ENCODE peak calls at places on chromosomes 4 and X, in ten cellular contexts. One of them, this sample, is unnamed.

GRCh38 chr4:40992472-40993298 is 221.7 kb downstream of the APBB2 start:
- DNase-seq in prostate gland: no peak
- DNase-seq in upper lobe of right lung: no peak
- DNase-seq in Peyer's patch: no peak
- DNase-seq in fibroblast of lung: peak; percentile 87
- DNase-seq in HCT116: no peak
- DNase-seq in cardiac muscle cell: no peak
- DNase-seq in HepG2: no peak
- DNase-seq in colonic mucosa: no peak
- DNase-seq in mucosa of descending colon: no peak
- DNase-seq in this sample: no peak

GRCh38 chrX:143853488-143853887 is 30.4 kb upstream of the UBE2NL start:
- DNase-seq in prostate gland: no peak
- DNase-seq in upper lobe of right lung: no peak
- DNase-seq in Peyer's patch: no peak
- DNase-seq in fibroblast of lung: no peak
- DNase-seq in HCT116: no peak
- DNase-seq in cardiac muscle cell: no peak
- DNase-seq in HepG2: no peak
- DNase-seq in colonic mucosa: no peak
- DNase-seq in mucosa of descending colon: no peak
- DNase-seq in this sample: no peak

GRCh38 chr4:146310319-146311021 is 96.1 kb downstream of the REELD1 start:
- DNase-seq in prostate gland: no peak
- DNase-seq in upper lobe of right lung: no peak
- DNase-seq in Peyer's patch: no peak
- DNase-seq in fibroblast of lung: no peak
- DNase-seq in HCT116: no peak
- DNase-seq in cardiac muscle cell: no peak
- DNase-seq in HepG2: no peak
- DNase-seq in colonic mucosa: no peak
- DNase-seq in mucosa of descending colon: no peak
- DNase-seq in this sample: no peak

GRCh38 chr4:155960522-155960921 is 6.9 kb upstream of the CTSO start:
- DNase-seq in prostate gland: no peak
- DNase-seq in upper lobe of right lung: no peak
- DNase-seq in Peyer's patch: no peak
- DNase-seq in fibroblast of lung: peak; percentile 68
- DNase-seq in HCT116: no peak
- DNase-seq in cardiac muscle cell: no peak
- DNase-seq in HepG2: no peak
- DNase-seq in colonic mucosa: no peak
- DNase-seq in mucosa of descending colon: peak; percentile 13
- DNase-seq in this sample: no peak

GRCh38 chr4:2402053-2402452 is 16.4 kb downstream of the ZFYVE28 start:
- DNase-seq in prostate gland: peak; percentile 67
- DNase-seq in upper lobe of right lung: peak; percentile 80
- DNase-seq in Peyer's patch: peak; percentile 92
- DNase-seq in fibroblast of lung: no peak
- DNase-seq in HCT116: no peak
- DNase-seq in cardiac muscle cell: peak; percentile 89
- DNase-seq in HepG2: peak; percentile 73
- DNase-seq in colonic mucosa: peak; percentile 91
- DNase-seq in mucosa of descending colon: peak; percentile 92
- DNase-seq in this sample: no peak

GRCh38 chr4:6340446-6341015 is 70.9 kb downstream of the WFS1 start:
- DNase-seq in prostate gland: no peak
- DNase-seq in upper lobe of right lung: no peak
- DNase-seq in Peyer's patch: no peak
- DNase-seq in fibroblast of lung: no peak
- DNase-seq in HCT116: no peak
- DNase-seq in cardiac muscle cell: no peak
- DNase-seq in HepG2: no peak
- DNase-seq in colonic mucosa: no peak
- DNase-seq in mucosa of descending colon: no peak
- DNase-seq in this sample: no peak

GRCh38 chr4:184252136-184253071 is 34.7 kb upstream of the ENPP6 start:
- DNase-seq in prostate gland: no peak
- DNase-seq in upper lobe of right lung: no peak
- DNase-seq in Peyer's patch: no peak
- DNase-seq in fibroblast of lung: no peak
- DNase-seq in HCT116: no peak
- DNase-seq in cardiac muscle cell: no peak
- DNase-seq in HepG2: no peak
- DNase-seq in colonic mucosa: no peak
- DNase-seq in mucosa of descending colon: no peak
- DNase-seq in this sample: no peak

GRCh38 chr4:113467581-113467980 is 294.0 kb downstream of the CAMK2D start:
- DNase-seq in prostate gland: no peak
- DNase-seq in upper lobe of right lung: no peak
- DNase-seq in Peyer's patch: no peak
- DNase-seq in fibroblast of lung: peak; percentile 83
- DNase-seq in HCT116: no peak
- DNase-seq in cardiac muscle cell: no peak
- DNase-seq in HepG2: no peak
- DNase-seq in colonic mucosa: no peak
- DNase-seq in mucosa of descending colon: no peak
- DNase-seq in this sample: no peak

GRCh38 chrX:66676990-66677389 is 38.1 kb upstream of the EDA2R start:
- DNase-seq in prostate gland: no peak
- DNase-seq in upper lobe of right lung: no peak
- DNase-seq in Peyer's patch: no peak
- DNase-seq in fibroblast of lung: peak; percentile 18
- DNase-seq in HCT116: no peak
- DNase-seq in cardiac muscle cell: no peak
- DNase-seq in HepG2: no peak
- DNase-seq in colonic mucosa: no peak
- DNase-seq in mucosa of descending colon: no peak
- DNase-seq in this sample: no peak
- H3K9me3 ChIP-seq in prostate gland: no peaks in the 10 kb centered on the region
- H3K9me3 ChIP-seq in upper lobe of right lung: no peaks in the 10 kb centered on the region
- H3K9me3 ChIP-seq in Peyer's patch: no peaks in the 10 kb centered on the region
- H3K9me3 ChIP-seq in fibroblast of lung: no peaks in the 10 kb centered on the region
- H3K9me3 ChIP-seq in HCT116: no peaks in the 10 kb centered on the region
- H3K9me3 ChIP-seq in cardiac muscle cell: no peaks in the 10 kb centered on the region
- H3K9me3 ChIP-seq in HepG2: peaks cover 4% of the 10 kb centered on the region
- H3K9me3 ChIP-seq in colonic mucosa: no peaks in the 10 kb centered on the region
- H3K9me3 ChIP-seq in mucosa of descending colon: no peaks in the 10 kb centered on the region
- H3K9me3 ChIP-seq in this sample: no peaks in the 10 kb centered on the region

GRCh38 chrX:360496-361150 is 26.1 kb downstream of the PPP2R3B start:
- DNase-seq in prostate gland: no peak
- DNase-seq in upper lobe of right lung: peak; percentile 51
- DNase-seq in Peyer's patch: no peak
- DNase-seq in fibroblast of lung: no peak
- DNase-seq in HCT116: no peak
- DNase-seq in cardiac muscle cell: no peak
- DNase-seq in HepG2: no peak
- DNase-seq in colonic mucosa: no peak
- DNase-seq in mucosa of descending colon: no peak
- DNase-seq in this sample: no peak
- H3K9me3 ChIP-seq in prostate gland: no peaks in the 10 kb centered on the region
- H3K9me3 ChIP-seq in upper lobe of right lung: peaks cover 9% of the 10 kb centered on the region
- H3K9me3 ChIP-seq in Peyer's patch: no peaks in the 10 kb centered on the region
- H3K9me3 ChIP-seq in fibroblast of lung: no peaks in the 10 kb centered on the region
- H3K9me3 ChIP-seq in HCT116: no peaks in the 10 kb centered on the region
- H3K9me3 ChIP-seq in cardiac muscle cell: no peaks in the 10 kb centered on the region
- H3K9me3 ChIP-seq in HepG2: no peaks in the 10 kb centered on the region
- H3K9me3 ChIP-seq in colonic mucosa: no peaks in the 10 kb centered on the region
- H3K9me3 ChIP-seq in mucosa of descending colon: peaks cover 18% of the 10 kb centered on the region
- H3K9me3 ChIP-seq in this sample: peaks cover 5% of the 10 kb centered on the region

DNA sequence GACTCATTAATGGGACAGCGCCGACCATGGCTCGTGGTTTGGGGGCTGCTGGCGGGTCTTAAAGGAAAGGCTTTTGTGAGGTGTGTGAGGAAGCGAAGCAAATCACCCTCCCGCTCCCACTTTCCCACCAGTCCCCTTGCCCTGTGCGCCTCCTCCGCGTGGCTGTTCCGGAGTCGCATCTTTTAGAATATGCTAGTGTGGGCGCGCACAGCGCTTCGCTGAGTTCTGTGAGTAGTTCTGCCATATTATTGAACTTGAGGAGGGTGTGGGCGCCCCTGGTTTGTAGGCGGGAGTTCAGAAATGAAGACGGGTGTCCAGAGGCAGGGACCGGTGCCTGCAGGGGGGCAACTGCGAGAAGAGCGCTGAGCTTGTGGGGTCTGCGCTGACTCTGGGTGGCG is 49.1 kb downstream of the ZNF141 start:
- DNase-seq in prostate gland: no peak
- DNase-seq in upper lobe of right lung: no peak
- DNase-seq in Peyer's patch: no peak
- DNase-seq in fibroblast of lung: no peak
- DNase-seq in HCT116: no peak
- DNase-seq in cardiac muscle cell: no peak
- DNase-seq in HepG2: no peak
- DNase-seq in colonic mucosa: no peak
- DNase-seq in mucosa of descending colon: no peak
- DNase-seq in this sample: no peak
- H3K9me3 ChIP-seq in prostate gland: no peaks in the 10 kb centered on the region
- H3K9me3 ChIP-seq in upper lobe of right lung: peaks cover 66% of the 10 kb centered on the region
- H3K9me3 ChIP-seq in Peyer's patch: no peaks in the 10 kb centered on the region
- H3K9me3 ChIP-seq in fibroblast of lung: no peaks in the 10 kb centered on the region
- H3K9me3 ChIP-seq in HCT116: peaks cover 10% of the 10 kb centered on the region
- H3K9me3 ChIP-seq in cardiac muscle cell: peaks cover 2% of the 10 kb centered on the region
- H3K9me3 ChIP-seq in HepG2: peaks cover 92% of the 10 kb centered on the region
- H3K9me3 ChIP-seq in colonic mucosa: peaks cover 6% of the 10 kb centered on the region
- H3K9me3 ChIP-seq in mucosa of descending colon: peaks cover 96% of the 10 kb centered on the region
- H3K9me3 ChIP-seq in this sample: peaks cover 26% of the 10 kb centered on the region

DNA sequence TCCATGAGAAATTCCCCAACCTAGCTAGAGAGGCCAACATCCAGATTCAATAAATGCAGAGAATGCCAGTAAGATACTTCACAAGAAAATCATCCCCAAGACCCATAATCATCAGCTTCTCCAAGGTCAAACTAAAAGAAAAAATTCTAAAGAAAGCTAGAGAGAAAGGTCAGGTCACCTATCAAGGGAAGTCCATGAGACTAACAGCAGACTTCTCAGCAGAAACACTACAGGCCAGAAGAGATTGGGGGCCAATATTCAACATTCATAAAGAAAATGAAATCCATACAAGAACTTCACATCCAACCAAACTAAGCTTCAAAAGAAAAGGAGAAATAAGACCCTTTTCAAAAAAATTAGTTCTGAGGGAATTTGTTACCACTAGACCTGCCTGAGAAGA is 118.8 kb upstream of the ANXA10 start:
- DNase-seq in prostate gland: no peak
- DNase-seq in upper lobe of right lung: no peak
- DNase-seq in Peyer's patch: no peak
- DNase-seq in fibroblast of lung: no peak
- DNase-seq in HCT116: no peak
- DNase-seq in cardiac muscle cell: no peak
- DNase-seq in HepG2: no peak
- DNase-seq in colonic mucosa: no peak
- DNase-seq in mucosa of descending colon: no peak
- DNase-seq in this sample: no peak
- H3K9me3 ChIP-seq in prostate gland: no peaks in the 10 kb centered on the region
- H3K9me3 ChIP-seq in upper lobe of right lung: peaks cover 11% of the 10 kb centered on the region
- H3K9me3 ChIP-seq in Peyer's patch: no peaks in the 10 kb centered on the region
- H3K9me3 ChIP-seq in fibroblast of lung: no peaks in the 10 kb centered on the region
- H3K9me3 ChIP-seq in HCT116: peaks cover 4% of the 10 kb centered on the region
- H3K9me3 ChIP-seq in cardiac muscle cell: no peaks in the 10 kb centered on the region
- H3K9me3 ChIP-seq in HepG2: peaks cover 97% of the 10 kb centered on the region
- H3K9me3 ChIP-seq in colonic mucosa: no peaks in the 10 kb centered on the region
- H3K9me3 ChIP-seq in mucosa of descending colon: peaks cover 14% of the 10 kb centered on the region
- H3K9me3 ChIP-seq in this sample: no peaks in the 10 kb centered on the region

DNA sequence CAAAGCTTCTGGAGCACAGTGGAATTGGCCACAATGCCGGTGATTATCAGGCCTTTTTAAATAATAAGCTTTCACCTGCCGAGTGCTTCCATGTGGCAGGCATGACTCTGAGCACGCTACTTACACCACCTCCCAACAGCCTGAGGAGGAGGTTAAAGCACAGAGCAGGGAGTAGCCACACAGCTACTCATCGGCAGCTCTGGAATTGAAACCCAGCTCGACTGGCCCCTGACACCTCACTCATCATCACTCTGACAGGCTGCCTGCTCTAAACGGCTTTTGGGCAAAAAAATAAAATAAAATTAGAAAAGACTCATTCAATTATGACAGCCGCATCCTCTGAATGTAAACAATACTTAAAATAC is 326.4 kb upstream of the NOCT start:
- DNase-seq in prostate gland: no peak
- DNase-seq in upper lobe of right lung: no peak
- DNase-seq in Peyer's patch: no peak
- DNase-seq in fibroblast of lung: peak; percentile 52
- DNase-seq in HCT116: no peak
- DNase-seq in cardiac muscle cell: no peak
- DNase-seq in HepG2: no peak
- DNase-seq in colonic mucosa: no peak
- DNase-seq in mucosa of descending colon: no peak
- DNase-seq in this sample: no peak
- H3K9me3 ChIP-seq in prostate gland: no peaks in the 10 kb centered on the region
- H3K9me3 ChIP-seq in upper lobe of right lung: no peaks in the 10 kb centered on the region
- H3K9me3 ChIP-seq in Peyer's patch: no peaks in the 10 kb centered on the region
- H3K9me3 ChIP-seq in fibroblast of lung: no peaks in the 10 kb centered on the region
- H3K9me3 ChIP-seq in HCT116: no peaks in the 10 kb centered on the region
- H3K9me3 ChIP-seq in cardiac muscle cell: no peaks in the 10 kb centered on the region
- H3K9me3 ChIP-seq in HepG2: no peaks in the 10 kb centered on the region
- H3K9me3 ChIP-seq in colonic mucosa: no peaks in the 10 kb centered on the region
- H3K9me3 ChIP-seq in mucosa of descending colon: peaks cover 3% of the 10 kb centered on the region
- H3K9me3 ChIP-seq in this sample: no peaks in the 10 kb centered on the region

This sample was measured in T-helper 17 cell.